ENCODE peak calls at places on chromosomes 5 and 9, in seven cellular contexts. D, L, X, K, I, U and Q are unnamed samples.

GRCh38 chr9:130347931-130348330 is 82.4 kb downstream of the HMCN2 start:
- DNase-seq in D (no peak), L (no peak), X (no peak), I (no peak), U (no peak), K (no peak), Q (no peak)

GRCh38 chr9:132043708-132044107 is 36.0 kb downstream of the MED27 start:
- DNase-seq in U (no peak), D (no peak), I (no peak), K (no peak), L (no peak), X (no peak), Q (no peak)

GRCh38 chr9:15755660-15756059 is 202.8 kb downstream of the CCDC171 start:
- DNase-seq in D (no peak), K (no peak), U (no peak), I (no peak), X (no peak), L (no peak), Q (no peak)

GRCh38 chr5:35990524-35990923 is 666 bp downstream of the UGT3A1 start:
- DNase-seq in L (no peak), K (no peak), U (no peak), X (no peak), D (no peak), I (no peak), Q (no peak)

GRCh38 chr5:98121036-98121936 is 652.2 kb upstream of the RGMB start:
- DNase-seq in I (no peak), U (no peak), L (no peak), X (no peak), K (no peak), D (no peak), Q (no peak)

GRCh38 chr5:38783011-38783551 is 62.7 kb upstream of the OSMR start:
- DNase-seq in I (peak), D (no peak), U (no peak), X (no peak), L (no peak), K (peak), Q (no peak)

GRCh38 chr5:103669615-103670014 is 107.0 kb upstream of the NUDT12 start:
- DNase-seq in I (no peak), L (no peak), X (no peak), D (no peak), K (peak), U (no peak), Q (no peak)

GRCh38 chr9:126207256-126207655 is 119.4 kb upstream of the MVB12B start:
- DNase-seq in L (no peak), K (peak), D (no peak), I (no peak), U (no peak), X (no peak), Q (no peak)

GRCh38 chr5:43555895-43556606 is 826 bp downstream of the PAIP1 start:
- DNase-seq in L (peak), X (peak), K (peak), U (peak), I (peak), D (peak), Q (peak)

GRCh38 chr5:85170183-85170582 is 785.5 kb upstream of the EDIL3 start:
- DNase-seq in D (no peak), I (no peak), L (no peak), X (no peak), U (no peak), K (no peak), Q (no peak)

GRCh38 chr5:151202381-151203139 is 21.3 kb downstream of the CCDC69 start:
- DNase-seq in D (no peak), I (peak), X (peak), U (no peak), L (no peak), K (no peak), Q (no peak)

GRCh38 chr9:135130266-135130976 is 43.0 kb downstream of the OLFM1 start:
- DNase-seq in L (no peak), I (no peak), U (no peak), X (peak), D (no peak), K (peak), Q (no peak)

GRCh38 chr5:170464280-170465127 is 39.3 kb upstream of the KCNIP1 start:
- DNase-seq in D (no peak), X (no peak), I (no peak), L (no peak), U (no peak), K (no peak), Q (no peak)

GRCh38 chr9:28887188-28887884 is 1314.1 kb upstream of the C9orf72 start:
- DNase-seq in U (no peak), X (no peak), I (no peak), D (no peak), K (no peak), L (no peak), Q (no peak)

GRCh38 chr5:62082370-62082778 is 223.6 kb upstream of the KIF2A start:
- DNase-seq in I (peak), D (no peak), K (no peak), U (no peak), L (no peak), X (no peak), Q (no peak)

GRCh38 chr5:15757103-15757502 is 257.1 kb downstream of the FBXL7 start:
- DNase-seq in X (no peak), K (no peak), D (no peak), U (no peak), L (no peak), I (peak), Q (no peak)

GRCh38 chr9:79572891-79573696 is 1.3 kb downstream of the TLE4 start:
- DNase-seq in D (no peak), L (peak), U (peak), K (peak), I (no peak), X (peak), Q (peak)

GRCh38 chr5:71587709-71588532 is 781 bp downstream of the MCCC2 start:
- DNase-seq in X (no peak), I (no peak), D (no peak), K (no peak), U (no peak), L (no peak), Q (no peak)

GRCh38 chr9:114218264-114219120 is 63.2 kb downstream of the COL27A1 start:
- DNase-seq in D (no peak), L (no peak), U (no peak), X (no peak), K (no peak), I (peak), Q (no peak)

GRCh38 chr9:91799113-91799735 is 150.8 kb downstream of the ROR2 start:
- DNase-seq in D (no peak), I (no peak), K (no peak), L (no peak), X (no peak), U (no peak), Q (no peak)

GRCh38 chr5:17087035-17087434 is 130.4 kb upstream of the BASP1 start:
- DNase-seq in I (peak), D (no peak), U (peak), K (no peak), L (no peak), X (no peak), Q (no peak)

GRCh38 chr5:150066901-150067396 is 19.4 kb downstream of the CSF1R start:
- DNase-seq in L (no peak), U (no peak), I (peak), X (peak), D (no peak), K (no peak), Q (no peak)

GRCh38 chr9:133589454-133590227 is 19.5 kb downstream of the FAM163B start:
- DNase-seq in K (peak), L (no peak), D (no peak), U (no peak), I (no peak), X (peak), Q (peak)

GRCh38 chr9:70588381-70588780 is 173.9 kb upstream of the KLF9 start:
- DNase-seq in X (no peak), U (no peak), D (no peak), K (no peak), L (no peak), I (no peak), Q (no peak)

GRCh38 chr5:112534564-112534963 is 115.5 kb upstream of the EPB41L4A start:
- DNase-seq in K (no peak), U (no peak), L (no peak), X (no peak), D (no peak), I (no peak), Q (no peak)

GRCh38 chr5:110333384-110333783 is 393.1 kb downstream of the TMEM232 start:
- DNase-seq in U (no peak), D (no peak), L (no peak), X (peak), K (no peak), I (peak), Q (no peak)

GRCh38 chr9:96818535-96818934 is 35.8 kb downstream of the ZNF782 start:
- DNase-seq in U (no peak), X (no peak), D (no peak), L (no peak), I (no peak), K (no peak), Q (no peak)

GRCh38 chr9:132242621-132243155 is 80.8 kb downstream of the NTNG2 start:
- DNase-seq in K (no peak), D (no peak), U (no peak), L (no peak), I (no peak), X (peak), Q (no peak)

GRCh38 chr9:79917417-79917816 is 345.7 kb downstream of the TLE4 start:
- DNase-seq in D (no peak), L (no peak), I (no peak), U (no peak), K (no peak), X (no peak), Q (no peak)

GRCh38 chr5:157564149-157564711 is 11.3 kb downstream of the ADAM19 start:
- DNase-seq in K (no peak), X (no peak), I (no peak), L (no peak), U (no peak), D (no peak), Q (no peak)